ENCODE peak calls at places on chromosomes 3 and 15, in four cellular contexts. R, X, Q and J are unnamed samples.

GRCh38 chr3:168024537-168024941 is 71.2 kb downstream of the GOLIM4 start:
- DNase-seq in R (no peak), X (peak; percentile 21), Q (no peak), J (no peak)

GRCh38 chr15:98369081-98369716 is 279.1 kb upstream of the IGF1R start:
- DNase-seq in R (no peak), X (no peak), Q (no peak), J (no peak)

GRCh38 chr3:124360626-124361025 is 368.7 kb upstream of the ROPN1 start:
- DNase-seq in R (no peak), X (no peak), Q (no peak), J (no peak)

GRCh38 chr3:71415708-71416108 is 167.8 kb downstream of the FOXP1 start:
- DNase-seq in R (no peak), X (no peak), Q (no peak), J (no peak)

GRCh38 chr3:44104668-44105321 is 136.9 kb upstream of the TOPAZ1 start:
- DNase-seq in R (no peak), X (peak; percentile 81), Q (peak; percentile 18), J (peak; percentile 56)

GRCh38 chr15:93072011-93072410 is 17.0 kb downstream of the RGMA start:
- DNase-seq in R (no peak), X (no peak), Q (no peak), J (no peak)

GRCh38 chr15:63861946-63862517 is 28.3 kb upstream of the HERC1 start:
- DNase-seq in R (no peak), X (no peak), Q (no peak), J (no peak)

GRCh38 chr3:21543380-21544075 is 207.5 kb downstream of the ZNF385D start:
- DNase-seq in R (peak; percentile 15), X (no peak), Q (peak; percentile 25), J (no peak)

GRCh38 chr3:117355566-117355965 is 646.0 kb downstream of the TUSC7 start:
- DNase-seq in R (peak; percentile 4), X (no peak), Q (peak; percentile 2), J (no peak)

GRCh38 chr15:29090617-29091466 is 178.8 kb downstream of the NSMCE3 start:
- DNase-seq in R (peak; percentile 78), X (no peak), Q (peak; percentile 4), J (peak; percentile 62)

GRCh38 chr15:60585743-60586708 is 107.1 kb upstream of the ICE2 start:
- DNase-seq in R (peak; percentile 74), X (no peak), Q (peak; percentile 49), J (peak; percentile 13)

GRCh38 chr15:76328106-76328696 is 8.4 kb upstream of the ISL2 start:
- DNase-seq in R (no peak), X (no peak), Q (no peak), J (no peak)

GRCh38 chr3:72582211-72582878 is 265.9 kb downstream of the SHQ1 start:
- DNase-seq in R (no peak), X (peak; percentile 76), Q (no peak), J (peak; percentile 46)

GRCh38 chr15:101124731-101125558 is 126.9 kb downstream of the CHSY1 start:
- DNase-seq in R (no peak), X (peak; percentile 27), Q (peak; percentile 54), J (no peak)

GRCh38 chr3:124094496-124094895 is 102.6 kb upstream of the ROPN1 start:
- DNase-seq in R (no peak), X (no peak), Q (no peak), J (no peak)

GRCh38 chr3:23865595-23866396 is 51.0 kb downstream of the NKIRAS1 start:
- DNase-seq in R (no peak), X (peak; percentile 45), Q (no peak), J (peak; percentile 22)

GRCh38 chr3:118987466-118987865 is 47.2 kb downstream of the IGSF11 start:
- DNase-seq in R (no peak), X (no peak), Q (no peak), J (no peak)

GRCh38 chr15:89494941-89495637 is 1.3 kb downstream of the RHCG start:
- DNase-seq in R (peak; percentile 41), X (no peak), Q (peak; percentile 25), J (no peak)

GRCh38 chr3:161208931-161209330 is 12.2 kb upstream of the NMD3 start:
- DNase-seq in R (no peak), X (no peak), Q (no peak), J (no peak)

GRCh38 chr15:63509933-63510547 is 5.6 kb downstream of the USP3 start:
- DNase-seq in R (no peak), X (no peak), Q (no peak), J (no peak)

GRCh38 chr3:94083261-94083660 is 20.4 kb downstream of the NSUN3 start:
- DNase-seq in R (no peak), X (no peak), Q (no peak), J (no peak)

GRCh38 chr3:185824051-185824466 is 783 bp downstream of the IGF2BP2 start:
- DNase-seq in R (no peak), X (no peak), Q (no peak), J (peak; percentile 30)
- TF ChIP-seq SPI1 in R (no peak), X (no peak), Q (no peak), J (no peak)

GRCh38 chr15:50542051-50542450 is 4.4 kb downstream of the USP50 start:
- DNase-seq in R (no peak), X (no peak), Q (no peak), J (no peak)
- TF ChIP-seq SPI1 in R (no peak), X (no peak), Q (no peak), J (no peak)

GRCh38 chr15:22227961-22228762 is 147.8 kb downstream of the OR4M2 start:
- DNase-seq in R (no peak), X (no peak), Q (no peak), J (no peak)

GRCh38 chr15:22229971-22230815 is 149.9 kb downstream of the OR4M2 start:
- DNase-seq in R (no peak), X (no peak), Q (no peak), J (no peak)

GRCh38 chr15:22226034-22226790 is 145.9 kb downstream of the OR4M2 start:
- DNase-seq in R (no peak), X (no peak), Q (no peak), J (no peak)

GRCh38 chr15:22227411-22227810 is 147.1 kb downstream of the OR4M2 start:
- DNase-seq in R (no peak), X (no peak), Q (no peak), J (no peak)

GRCh38 chr15:22224241-22224671 is 143.9 kb downstream of the OR4M2 start:
- DNase-seq in R (no peak), X (no peak), Q (no peak), J (no peak)
- TF ChIP-seq SPI1 in R (no peak), X (no peak), Q (no peak), J (no peak)

DNA sequence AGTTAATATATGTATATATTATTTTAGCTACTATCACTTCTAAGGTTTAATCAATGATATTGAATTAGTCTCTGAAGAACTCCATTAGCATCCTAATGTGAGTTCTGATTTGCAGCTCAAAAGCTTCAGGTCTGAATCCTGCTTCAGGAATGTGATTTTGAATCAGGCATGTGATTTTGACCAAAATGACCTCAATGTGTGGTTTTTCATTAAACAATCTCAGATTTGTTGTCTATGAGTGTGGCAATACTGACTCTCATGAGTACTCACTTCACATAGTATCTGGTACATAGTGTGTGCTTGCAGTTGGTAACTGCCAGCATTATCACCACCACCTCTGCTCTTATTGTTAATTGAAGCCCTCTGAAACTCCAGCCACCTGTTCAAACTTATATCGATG is 251.0 kb downstream of the KCNH8 start:
- DNase-seq in R (no peak), X (no peak), Q (no peak), J (no peak)
- TF ChIP-seq SPI1 in R (no peak), X (no peak), Q (no peak), J (no peak)